ENCODE peak calls at places on chromosome 7, in five cellular contexts. M is dorsolateral prefrontal cortex, Z is AG09309, U is heart left ventricle, W is astrocyte of the spinal cord. N is an unnamed sample.

GRCh38 chr7:20798081-20798693 is 11.5 kb upstream of the SP8 start:
- DNase-seq in M (no peak), Z (no peak), U (peak; percentile 65), W (no peak), N (no peak)

GRCh38 chr7:25545125-25546008 is 317.1 kb upstream of the NPVF start:
- DNase-seq in M (no peak), Z (no peak), U (no peak), W (no peak), N (no peak)

GRCh38 chr7:12257582-12257981 is 46.5 kb downstream of the TMEM106B start:
- DNase-seq in M (no peak), Z (no peak), U (no peak), W (peak; percentile 59), N (no peak)

GRCh38 chr7:106418094-106418493 is 133.3 kb upstream of the NAMPT start:
- DNase-seq in M (no peak), Z (no peak), U (no peak), W (no peak), N (peak; percentile 90)

GRCh38 chr7:34165466-34165865 is 260.1 kb downstream of the BMPER start:
- DNase-seq in M (no peak), Z (no peak), U (no peak), W (no peak), N (no peak)

GRCh38 chr7:47947355-47947749 is 914 bp downstream of the PKD1L1 start:
- DNase-seq in M (no peak), Z (no peak), U (no peak), W (no peak), N (no peak)

GRCh38 chr7:30212720-30213119 is 71.7 kb upstream of the ZNRF2 start:
- DNase-seq in M (no peak), Z (no peak), U (no peak), W (no peak), N (no peak)

GRCh38 chr7:136601772-136602171 is 266.7 kb upstream of the CHRM2 start:
- DNase-seq in M (no peak), Z (no peak), U (no peak), W (no peak), N (no peak)

GRCh38 chr7:2915023-2915422 is 70.9 kb upstream of the GNA12 start:
- DNase-seq in M (no peak), Z (no peak), U (no peak), W (no peak), N (no peak)

GRCh38 chr7:39624935-39625694 is 1.7 kb downstream of the RALA start:
- DNase-seq in M (no peak), Z (no peak), U (no peak), W (no peak), N (no peak)
- H3K4me3 ChIP-seq in M (peak overlapping the region; percentile 90), Z (no peak overlapping the region), U (peak overlapping the region; percentile 92), W (peak overlapping the region; percentile 73), N (peak overlapping the region; percentile 89)

DNA sequence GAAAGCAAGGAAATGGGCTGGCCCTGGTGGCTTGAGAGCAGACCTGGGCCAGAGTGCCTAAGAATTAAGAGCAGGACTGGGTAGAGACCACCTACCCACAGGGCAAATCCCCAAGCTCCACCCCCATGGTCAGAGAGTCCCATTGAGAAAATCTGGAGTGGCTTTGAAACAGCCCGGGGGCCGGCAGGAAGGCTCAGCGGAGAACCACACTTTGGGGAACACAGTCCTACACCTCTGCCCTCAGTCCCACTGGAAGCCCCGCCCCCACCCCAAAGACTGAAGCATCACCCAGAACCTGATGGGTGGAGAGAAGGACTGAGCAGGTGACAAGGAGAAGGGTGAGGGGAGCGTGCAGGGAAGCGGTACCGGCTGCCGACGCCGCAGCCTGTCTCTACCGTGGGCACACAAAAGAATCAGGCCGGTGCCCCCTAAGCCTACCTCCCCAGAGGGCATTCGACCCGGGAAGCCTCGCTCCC is 3.6 kb downstream of the SMARCD3 start:
- DNase-seq in M (no peak), Z (no peak), U (no peak), W (no peak), N (no peak)
- H3K4me3 ChIP-seq in M (peak overlapping the region; percentile 61), Z (peak overlapping the region; percentile 12), U (peak overlapping the region; percentile 27), W (peak overlapping the region; percentile 12), N (no peak overlapping the region)

DNA sequence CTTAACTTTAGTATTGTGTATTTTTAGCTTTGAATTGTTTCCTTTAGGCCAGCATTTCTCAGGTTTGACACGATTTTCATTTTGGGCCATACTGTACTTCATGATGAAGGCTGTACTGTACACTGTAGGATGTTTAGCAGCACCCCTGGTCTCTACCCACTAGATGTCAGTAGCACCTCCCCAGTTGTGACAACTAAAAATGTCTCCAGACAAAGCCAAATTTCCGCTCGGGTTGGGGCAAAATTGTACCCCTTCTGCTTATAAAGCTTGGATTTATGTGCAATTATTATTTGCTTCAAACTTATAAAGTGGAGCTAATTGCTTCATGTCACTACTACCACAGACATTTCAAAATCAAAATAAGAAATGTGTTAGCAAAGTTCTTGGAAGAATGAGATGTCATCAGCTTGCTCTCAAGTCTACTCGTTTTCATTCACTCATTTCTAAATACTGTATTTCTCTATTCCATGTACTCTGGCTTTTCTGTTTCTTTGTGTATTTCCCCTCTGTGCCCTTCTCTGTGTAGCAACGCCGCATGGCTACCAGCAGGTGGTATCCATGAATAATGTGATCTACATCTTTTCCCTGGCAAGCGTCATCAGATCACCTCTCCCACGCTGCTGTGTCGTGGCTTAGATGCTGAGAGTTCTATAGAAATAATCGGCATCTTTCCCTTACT is 47.7 kb upstream of the CALCR start:
- DNase-seq in M (peak; percentile 11), Z (no peak), U (no peak), W (peak; percentile 29), N (peak; percentile 47)
- H3K4me3 ChIP-seq in M (peak overlapping the region; percentile 7), Z (no peak overlapping the region), U (no peak overlapping the region), W (no peak overlapping the region), N (no peak overlapping the region)

GRCh38 chr7:907158-907980 is 31.0 kb downstream of the GET4 start:
- DNase-seq in M (no peak), Z (no peak), U (no peak), W (no peak), N (no peak)

GRCh38 chr7:908159-908918 is 32.0 kb downstream of the GET4 start:
- DNase-seq in M (no peak), Z (no peak), U (no peak), W (no peak), N (no peak)

GRCh38 chr7:910931-911431 is 34.6 kb downstream of the GET4 start:
- DNase-seq in M (no peak), Z (no peak), U (no peak), W (no peak), N (no peak)

GRCh38 chr7:910441-910861 is 34.1 kb downstream of the GET4 start:
- DNase-seq in M (no peak), Z (no peak), U (no peak), W (no peak), N (no peak)

GRCh38 chr7:909358-910329 is 33.3 kb downstream of the GET4 start:
- DNase-seq in M (peak; percentile 63), Z (no peak), U (peak; percentile 88), W (peak; percentile 24), N (no peak)
- H3K4me3 ChIP-seq in M (peak overlapping the region; percentile 55), Z (peak overlapping the region; percentile 24), U (peak overlapping the region; percentile 38), W (no peak overlapping the region), N (no peak overlapping the region)

GRCh38 chr7:117012284-117013174 is 59.2 kb downstream of the ST7 start:
- DNase-seq in M (no peak), Z (no peak), U (no peak), W (peak; percentile 64), N (peak; percentile 67)

GRCh38 chr7:117014099-117014656 is 60.9 kb downstream of the ST7 start:
- DNase-seq in M (no peak), Z (no peak), U (no peak), W (no peak), N (no peak)

GRCh38 chr7:117017017-117017451 is 63.7 kb downstream of the ST7 start:
- DNase-seq in M (no peak), Z (no peak), U (no peak), W (no peak), N (no peak)

GRCh38 chr7:117015258-117016184 is 62.2 kb downstream of the ST7 start:
- DNase-seq in M (no peak), Z (no peak), U (no peak), W (no peak), N (peak; percentile 47)

GRCh38 chr7:117014673-117015133 is 61.4 kb downstream of the ST7 start:
- DNase-seq in M (peak; percentile 60), Z (no peak), U (no peak), W (peak; percentile 39), N (peak; percentile 46)
- H3K4me3 ChIP-seq in M (peak overlapping the region; percentile 54), Z (no peak overlapping the region), U (peak overlapping the region; percentile 10), W (no peak overlapping the region), N (peak overlapping the region; percentile 5)

GRCh38 chr7:5690931-5691461 is 90.5 kb downstream of the RNF216 start:
- DNase-seq in M (no peak), Z (no peak), U (no peak), W (peak; percentile 22), N (peak; percentile 28)

GRCh38 chr7:5692845-5693278 is 88.6 kb downstream of the RNF216 start:
- DNase-seq in M (no peak), Z (no peak), U (no peak), W (peak; percentile 66), N (peak; percentile 85)

GRCh38 chr7:5693529-5693928 is 87.9 kb downstream of the RNF216 start:
- DNase-seq in M (no peak), Z (no peak), U (no peak), W (peak; percentile 47), N (peak; percentile 88)

GRCh38 chr7:5691536-5692090 is 89.8 kb downstream of the RNF216 start:
- DNase-seq in M (no peak), Z (no peak), U (no peak), W (peak; percentile 46), N (peak; percentile 10)

GRCh38 chr7:5692112-5692844 is 89.2 kb downstream of the RNF216 start:
- DNase-seq in M (peak; percentile 61), Z (peak; percentile 96), U (peak; percentile 86), W (peak; percentile 97), N (peak; percentile 98)
- H3K4me3 ChIP-seq in M (peak overlapping the region; percentile 34), Z (peak overlapping the region; percentile 12), U (peak overlapping the region; percentile 1), W (no peak overlapping the region), N (peak overlapping the region; percentile 25)